ENCODE peak calls at places on chromosomes 16 and 17, in ten cellular contexts. M is suprapubic skin, Y is adrenal gland, A is cardiac muscle cell, Q is dorsolateral prefrontal cortex, F is heart right ventricle, I is AG04450, X is left lung, R is HFFc6, V is prostate gland. W is an unnamed sample.

GRCh38 chr17:82923366-82924113 is 83.7 kb upstream of the ZNF750 start:
- DNase-seq in M (peak; percentile 39), Y (no peak), A (no peak), Q (peak; percentile 16), F (no peak), I (no peak), X (no peak), R (no peak), V (no peak), W (no peak)

GRCh38 chr16:49530396-49530795 is 156.8 kb downstream of the C16orf78 start:
- DNase-seq in M (no peak), Y (no peak), A (no peak), Q (no peak), F (no peak), I (no peak), X (no peak), R (no peak), V (no peak), W (no peak)

GRCh38 chr17:76872221-76872873 is 4.1 kb downstream of the MGAT5B start:
- DNase-seq in M (no peak), Y (no peak), A (no peak), Q (peak; percentile 65), F (no peak), I (peak; percentile 90), X (no peak), R (peak; percentile 93), V (no peak), W (no peak)

GRCh38 chr16:75644240-75645012 is 3.0 kb downstream of the KARS1 start:
- DNase-seq in M (no peak), Y (no peak), A (no peak), Q (no peak), F (no peak), I (no peak), X (no peak), R (no peak), V (no peak), W (no peak)

GRCh38 chr16:31458835-31459721 is at the start of gene ARMC5:
- DNase-seq in M (peak; percentile 99), Y (peak; percentile 99), A (peak; percentile 99), Q (peak; percentile 98), F (peak; percentile 98), I (peak; percentile 97), X (peak; percentile 99), R (peak; percentile 98), V (peak; percentile 98), W (peak; percentile 92)

GRCh38 chr17:63358956-63359355 is 87.2 kb downstream of the CYB561 start:
- DNase-seq in M (no peak), Y (no peak), A (no peak), Q (no peak), F (no peak), I (no peak), X (no peak), R (no peak), V (no peak), W (no peak)

GRCh38 chr17:78471635-78472034 is 93.2 kb downstream of the PGS1 start:
- DNase-seq in M (no peak), Y (no peak), A (no peak), Q (no peak), F (no peak), I (no peak), X (no peak), R (no peak), V (no peak), W (no peak)

GRCh38 chr16:79466111-79466510 is 134.4 kb downstream of the MAF start:
- DNase-seq in M (no peak), Y (no peak), A (no peak), Q (no peak), F (no peak), I (no peak), X (no peak), R (no peak), V (peak; percentile 24), W (no peak)

GRCh38 chr17:31489295-31490018 is 98.0 kb downstream of the RAB11FIP4 start:
- DNase-seq in M (no peak), Y (no peak), A (no peak), Q (no peak), F (no peak), I (no peak), X (peak; percentile 77), R (no peak), V (no peak), W (no peak)

DNA sequence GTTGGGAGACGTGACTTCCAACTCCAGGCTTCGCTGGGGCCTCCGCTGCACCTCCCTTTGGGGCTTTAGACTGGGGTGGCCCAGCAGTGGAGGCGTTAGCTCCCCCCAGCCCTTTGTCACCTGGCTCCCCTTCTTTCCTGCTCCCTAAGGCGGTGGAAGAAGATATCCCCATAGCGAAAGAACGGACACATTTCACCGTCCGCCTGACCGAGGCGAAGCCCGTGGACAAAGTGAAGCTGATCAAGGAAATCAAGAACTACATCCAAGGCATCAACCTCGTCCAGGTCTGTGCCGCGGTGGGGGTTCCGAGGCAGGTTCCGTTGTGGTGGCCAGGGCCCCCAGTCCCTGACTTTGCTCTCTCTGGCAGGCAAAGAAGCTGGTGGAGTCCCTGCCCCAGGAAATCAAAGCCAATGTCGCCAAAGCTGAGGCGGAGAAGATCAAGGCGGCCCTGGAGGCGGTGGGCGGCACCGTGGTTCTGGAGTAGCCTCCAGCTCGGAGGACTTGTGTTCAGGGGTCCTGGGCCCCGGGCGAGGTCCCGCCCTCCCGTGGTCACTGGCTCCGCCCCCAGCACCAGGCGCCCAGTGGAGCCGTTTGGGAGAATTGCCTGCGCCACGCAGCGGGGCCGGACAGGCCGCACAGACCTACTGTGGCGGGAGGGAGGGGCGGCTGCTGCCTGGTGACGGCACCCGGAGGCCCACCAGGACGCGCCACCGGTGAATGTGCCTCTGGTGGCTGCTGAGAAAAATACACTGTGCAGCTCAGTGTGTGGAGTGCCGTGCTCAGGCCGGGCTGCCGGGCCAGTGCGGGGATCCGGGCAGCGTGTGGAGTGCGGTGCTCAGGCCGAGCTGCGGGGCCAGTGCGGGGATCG is 3.8 kb downstream of the MRPL12 start:
- DNase-seq in M (no peak), Y (no peak), A (no peak), Q (no peak), F (no peak), I (no peak), X (no peak), R (no peak), V (no peak), W (no peak)
- TF ChIP-seq CTCF in M (no peak), Y (no peak), A (no peak), Q (no peak), F (no peak), I (no peak), X (no peak), R (peak; percentile 28), V (no peak), W (no peak)

DNA sequence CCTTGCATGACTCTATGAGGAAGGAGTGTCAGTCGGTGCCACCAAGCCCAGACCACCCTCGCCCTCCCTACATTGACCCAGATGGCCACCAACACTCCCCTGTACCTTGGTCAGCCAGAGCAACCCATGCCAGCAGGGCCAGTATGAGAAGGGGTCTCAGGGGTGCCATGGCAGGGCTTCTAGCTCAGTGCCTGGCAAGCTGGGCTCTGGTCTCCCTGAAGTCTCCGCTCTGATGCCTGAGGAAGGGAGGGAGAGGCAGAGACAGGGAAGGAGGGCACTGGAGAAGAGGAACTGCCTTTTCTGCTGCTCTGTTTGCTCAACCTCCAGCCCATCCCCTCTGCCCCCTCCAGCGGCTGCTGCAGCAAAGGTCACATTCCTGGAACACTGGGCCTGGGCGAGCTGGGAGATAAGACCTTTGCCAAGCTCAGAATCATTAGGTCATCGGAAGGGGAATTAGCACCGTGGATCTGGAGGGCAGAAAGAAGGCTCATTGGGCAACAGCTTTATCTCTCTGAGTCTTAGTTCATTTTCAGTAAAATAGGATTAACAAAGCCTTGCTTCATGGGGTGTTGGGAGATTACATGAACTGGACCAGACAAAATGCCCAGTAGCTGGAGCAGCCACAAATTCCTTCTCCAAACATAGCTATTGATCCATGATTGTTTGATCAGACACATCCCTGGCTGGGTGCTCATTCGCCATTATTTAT is at the start of gene VTN:
- DNase-seq in M (no peak), Y (peak; percentile 93), A (peak; percentile 70), Q (no peak), F (peak; percentile 63), I (no peak), X (no peak), R (no peak), V (no peak), W (no peak)
- TF ChIP-seq CTCF in M (no peak), Y (no peak), A (no peak), Q (no peak), F (peak; percentile 9), I (peak; percentile 8), X (no peak), R (no peak), V (no peak), W (no peak)

DNA sequence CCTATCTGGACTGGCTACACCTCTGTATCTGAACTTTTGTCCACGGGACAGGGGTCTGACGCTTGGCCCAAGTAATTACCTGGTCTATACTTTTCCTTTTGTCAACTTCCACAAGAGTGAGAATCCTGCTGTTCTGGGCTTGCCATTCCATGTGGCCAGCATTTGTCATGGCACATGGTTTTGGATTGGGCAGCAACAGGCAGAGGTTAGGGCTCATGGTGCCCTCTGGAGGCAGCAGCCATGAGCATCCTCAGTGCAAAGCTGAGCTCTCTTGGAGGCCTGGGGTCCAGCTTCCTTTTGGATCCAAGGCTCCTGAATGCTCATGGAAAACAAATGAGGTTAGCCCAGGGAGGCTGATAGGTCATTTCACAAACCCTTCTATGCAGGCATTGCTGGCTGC is 7.5 kb upstream of the EDC4 start:
- DNase-seq in M (no peak), Y (peak; percentile 64), A (peak; percentile 31), Q (no peak), F (no peak), I (no peak), X (no peak), R (peak; percentile 47), V (no peak), W (no peak)
- TF ChIP-seq CTCF in M (no peak), Y (peak; percentile 44), A (peak; percentile 48), Q (no peak), F (peak; percentile 47), I (peak; percentile 44), X (peak; percentile 24), R (peak; percentile 69), V (peak; percentile 16), W (no peak)

GRCh38 chr16:86249631-86250030 is 260.7 kb upstream of the FOXF1 start:
- DNase-seq in M (no peak), Y (no peak), A (no peak), Q (no peak), F (no peak), I (no peak), X (no peak), R (no peak), V (peak; percentile 1), W (no peak)

GRCh38 chr16:86248325-86248905 is 261.9 kb upstream of the FOXF1 start:
- DNase-seq in M (no peak), Y (no peak), A (no peak), Q (no peak), F (no peak), I (no peak), X (no peak), R (no peak), V (no peak), W (no peak)

GRCh38 chr16:86256995-86257394 is 253.3 kb upstream of the FOXF1 start:
- DNase-seq in M (no peak), Y (no peak), A (no peak), Q (no peak), F (no peak), I (no peak), X (no peak), R (no peak), V (no peak), W (no peak)

GRCh38 chr16:86251682-86252081 is 258.6 kb upstream of the FOXF1 start:
- DNase-seq in M (no peak), Y (no peak), A (no peak), Q (no peak), F (no peak), I (peak; percentile 75), X (no peak), R (no peak), V (no peak), W (no peak)

GRCh38 chr16:86252596-86252995 is 257.7 kb upstream of the FOXF1 start:
- DNase-seq in M (no peak), Y (no peak), A (peak; percentile 54), Q (no peak), F (no peak), I (no peak), X (no peak), R (peak; percentile 15), V (no peak), W (no peak)
- TF ChIP-seq CTCF in M (no peak), Y (no peak), A (peak; percentile 71), Q (no peak), F (peak; percentile 40), I (peak; percentile 35), X (peak; percentile 34), R (peak; percentile 77), V (no peak), W (no peak)

W was measured in natural killer cell.